ENCODE peak calls at places on chromosomes 6 and 20, in seven cellular contexts. One of them, this sample, is unnamed.
A peak's percentile ranks its signal among the peaks of the same experiment; 100 is the strongest.

GRCh38 chr20:32164984-32165735 is 42.4 kb downstream of the PLAGL2 start:
- DNase-seq in upper lobe of left lung: no peak
- DNase-seq in A549: no peak
- DNase-seq in heart left ventricle: no peak
- DNase-seq in sigmoid colon: peak; percentile 54
- DNase-seq in stomach: no peak
- DNase-seq in IMR-90: peak; percentile 10
- DNase-seq in this sample: peak; percentile 63

GRCh38 chr6:83536034-83536646 is 23.8 kb downstream of the PRSS35 start:
- DNase-seq in upper lobe of left lung: peak; percentile 34
- DNase-seq in A549: peak; percentile 11
- DNase-seq in heart left ventricle: no peak
- DNase-seq in sigmoid colon: no peak
- DNase-seq in stomach: peak; percentile 58
- DNase-seq in IMR-90: peak; percentile 53
- DNase-seq in this sample: peak; percentile 68

GRCh38 chr6:34583861-34584604 is 27.9 kb upstream of the SPDEF start:
- DNase-seq in upper lobe of left lung: no peak
- DNase-seq in A549: no peak
- DNase-seq in heart left ventricle: no peak
- DNase-seq in sigmoid colon: no peak
- DNase-seq in stomach: no peak
- DNase-seq in IMR-90: no peak
- DNase-seq in this sample: no peak

GRCh38 chr6:153216789-153217188 is 85.7 kb upstream of the RGS17 start:
- DNase-seq in upper lobe of left lung: no peak
- DNase-seq in A549: no peak
- DNase-seq in heart left ventricle: no peak
- DNase-seq in sigmoid colon: no peak
- DNase-seq in stomach: no peak
- DNase-seq in IMR-90: no peak
- DNase-seq in this sample: no peak

GRCh38 chr6:155782320-155782730 is 326.7 kb upstream of the NOX3 start:
- DNase-seq in upper lobe of left lung: no peak
- DNase-seq in A549: peak; percentile 19
- DNase-seq in heart left ventricle: no peak
- DNase-seq in sigmoid colon: no peak
- DNase-seq in stomach: peak; percentile 25
- DNase-seq in IMR-90: peak; percentile 99
- DNase-seq in this sample: no peak

GRCh38 chr6:88359530-88360202 is 193.5 kb upstream of the CNR1 start:
- DNase-seq in upper lobe of left lung: no peak
- DNase-seq in A549: no peak
- DNase-seq in heart left ventricle: no peak
- DNase-seq in sigmoid colon: no peak
- DNase-seq in stomach: no peak
- DNase-seq in IMR-90: no peak
- DNase-seq in this sample: no peak

GRCh38 chr6:134065706-134066105 is 13.3 kb upstream of the SLC2A12 start:
- DNase-seq in upper lobe of left lung: no peak
- DNase-seq in A549: no peak
- DNase-seq in heart left ventricle: no peak
- DNase-seq in sigmoid colon: no peak
- DNase-seq in stomach: no peak
- DNase-seq in IMR-90: peak; percentile 32
- DNase-seq in this sample: no peak

GRCh38 chr6:2790588-2790987 is 25.4 kb downstream of the WRNIP1 start:
- DNase-seq in upper lobe of left lung: no peak
- DNase-seq in A549: peak; percentile 34
- DNase-seq in heart left ventricle: no peak
- DNase-seq in sigmoid colon: no peak
- DNase-seq in stomach: no peak
- DNase-seq in IMR-90: peak; percentile 85
- DNase-seq in this sample: no peak

GRCh38 chr20:31790401-31790800 is 28.8 kb upstream of the MYLK2 start:
- DNase-seq in upper lobe of left lung: no peak
- DNase-seq in A549: no peak
- DNase-seq in heart left ventricle: no peak
- DNase-seq in sigmoid colon: no peak
- DNase-seq in stomach: no peak
- DNase-seq in IMR-90: no peak
- DNase-seq in this sample: no peak

GRCh38 chr20:16481977-16482376 is 91.3 kb downstream of the KIF16B start:
- DNase-seq in upper lobe of left lung: no peak
- DNase-seq in A549: no peak
- DNase-seq in heart left ventricle: no peak
- DNase-seq in sigmoid colon: no peak
- DNase-seq in stomach: no peak
- DNase-seq in IMR-90: no peak
- DNase-seq in this sample: no peak

GRCh38 chr20:63212393-63212730 is 3.6 kb downstream of the YTHDF1 start:
- DNase-seq in upper lobe of left lung: no peak
- DNase-seq in A549: no peak
- DNase-seq in heart left ventricle: no peak
- DNase-seq in sigmoid colon: no peak
- DNase-seq in stomach: no peak
- DNase-seq in IMR-90: no peak
- DNase-seq in this sample: no peak

GRCh38 chr6:98203170-98203806 is 631.1 kb upstream of the POU3F2 start:
- DNase-seq in upper lobe of left lung: no peak
- DNase-seq in A549: no peak
- DNase-seq in heart left ventricle: no peak
- DNase-seq in sigmoid colon: no peak
- DNase-seq in stomach: no peak
- DNase-seq in IMR-90: peak; percentile 0
- DNase-seq in this sample: no peak

GRCh38 chr6:16265351-16266341 is 27.3 kb downstream of the GMPR start:
- DNase-seq in upper lobe of left lung: no peak
- DNase-seq in A549: no peak
- DNase-seq in heart left ventricle: no peak
- DNase-seq in sigmoid colon: no peak
- DNase-seq in stomach: no peak
- DNase-seq in IMR-90: no peak
- DNase-seq in this sample: no peak

GRCh38 chr6:16267428-16268263 is 29.3 kb downstream of the GMPR start:
- DNase-seq in upper lobe of left lung: no peak
- DNase-seq in A549: no peak
- DNase-seq in heart left ventricle: no peak
- DNase-seq in sigmoid colon: no peak
- DNase-seq in stomach: no peak
- DNase-seq in IMR-90: no peak
- DNase-seq in this sample: no peak

GRCh38 chr6:16270178-16270794 is 31.9 kb downstream of the GMPR start:
- DNase-seq in upper lobe of left lung: no peak
- DNase-seq in A549: no peak
- DNase-seq in heart left ventricle: no peak
- DNase-seq in sigmoid colon: no peak
- DNase-seq in stomach: no peak
- DNase-seq in IMR-90: no peak
- DNase-seq in this sample: no peak

GRCh38 chr6:16264785-16265184 is 26.4 kb downstream of the GMPR start:
- DNase-seq in upper lobe of left lung: no peak
- DNase-seq in A549: no peak
- DNase-seq in heart left ventricle: no peak
- DNase-seq in sigmoid colon: no peak
- DNase-seq in stomach: no peak
- DNase-seq in IMR-90: no peak
- DNase-seq in this sample: no peak
- TF ChIP-seq POLR2A in upper lobe of left lung: no peak
- TF ChIP-seq POLR2A in A549: no peak
- TF ChIP-seq POLR2A in heart left ventricle: no peak
- TF ChIP-seq POLR2A in sigmoid colon: no peak
- TF ChIP-seq POLR2A in stomach: no peak
- TF ChIP-seq POLR2A in IMR-90: no peak
- TF ChIP-seq POLR2A in this sample: no peak

DNA sequence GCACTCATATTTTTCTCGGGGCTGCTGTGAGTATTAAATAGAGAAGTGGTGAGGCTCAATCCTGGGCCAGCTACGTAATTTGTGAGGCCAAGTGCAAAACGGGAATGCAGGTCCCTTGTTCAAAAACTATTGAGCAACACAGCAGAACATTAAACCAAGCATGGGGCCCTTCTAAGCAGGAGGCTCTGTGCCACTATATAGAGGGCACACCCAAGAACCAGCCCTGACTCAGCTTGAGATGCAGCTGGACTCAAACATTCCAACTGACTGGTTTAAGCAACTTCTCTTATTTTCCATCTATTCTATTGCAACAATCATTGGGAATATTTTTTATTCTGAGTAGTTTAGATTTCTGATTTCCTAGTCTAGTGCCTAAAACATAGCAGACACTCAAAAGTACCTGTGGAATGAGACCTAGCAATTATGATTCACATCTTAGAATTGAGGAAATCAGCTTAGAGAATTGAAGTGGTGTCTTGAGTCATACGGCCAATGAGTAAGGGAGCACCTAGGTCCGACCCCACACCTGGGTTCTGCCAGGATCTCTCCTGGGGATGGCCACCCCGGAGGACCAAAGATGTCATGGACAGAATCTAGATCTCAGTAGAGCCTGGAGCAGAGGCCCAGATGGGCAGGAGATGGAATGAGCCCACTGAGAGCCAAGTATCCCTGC is 1.3 kb downstream of the SIRPB2 start:
- DNase-seq in upper lobe of left lung: peak; percentile 76
- DNase-seq in A549: no peak
- DNase-seq in heart left ventricle: no peak
- DNase-seq in sigmoid colon: peak; percentile 72
- DNase-seq in stomach: no peak
- DNase-seq in IMR-90: no peak
- DNase-seq in this sample: no peak
- TF ChIP-seq POLR2A in upper lobe of left lung: no peak
- TF ChIP-seq POLR2A in A549: no peak
- TF ChIP-seq POLR2A in heart left ventricle: no peak
- TF ChIP-seq POLR2A in sigmoid colon: no peak
- TF ChIP-seq POLR2A in stomach: no peak
- TF ChIP-seq POLR2A in IMR-90: no peak
- TF ChIP-seq POLR2A in this sample: no peak

GRCh38 chr6:166342293-166343156 is at the start of gene SFT2D1:
- DNase-seq in upper lobe of left lung: peak; percentile 90
- DNase-seq in A549: peak; percentile 71
- DNase-seq in heart left ventricle: peak; percentile 90
- DNase-seq in sigmoid colon: peak; percentile 92
- DNase-seq in stomach: peak; percentile 91
- DNase-seq in IMR-90: peak; percentile 83
- DNase-seq in this sample: peak; percentile 79
- TF ChIP-seq POLR2A in upper lobe of left lung: peak; percentile 92
- TF ChIP-seq POLR2A in A549: peak; percentile 89
- TF ChIP-seq POLR2A in heart left ventricle: peak; percentile 51
- TF ChIP-seq POLR2A in sigmoid colon: peak; percentile 90
- TF ChIP-seq POLR2A in stomach: no peak
- TF ChIP-seq POLR2A in IMR-90: peak; percentile 85
- TF ChIP-seq POLR2A in this sample: peak; percentile 76

GRCh38 chr6:32844839-32845372 is 1.1 kb upstream of the PSMB8 start:
- DNase-seq in upper lobe of left lung: no peak
- DNase-seq in A549: no peak
- DNase-seq in heart left ventricle: no peak
- DNase-seq in sigmoid colon: no peak
- DNase-seq in stomach: no peak
- DNase-seq in IMR-90: no peak
- DNase-seq in this sample: no peak
- TF ChIP-seq POLR2A in upper lobe of left lung: no peak
- TF ChIP-seq POLR2A in A549: no peak
- TF ChIP-seq POLR2A in heart left ventricle: no peak
- TF ChIP-seq POLR2A in sigmoid colon: no peak
- TF ChIP-seq POLR2A in stomach: no peak
- TF ChIP-seq POLR2A in IMR-90: no peak
- TF ChIP-seq POLR2A in this sample: no peak

GRCh38 chr20:41317536-41318270 is at the start of gene ZHX3:
- DNase-seq in upper lobe of left lung: peak; percentile 96
- DNase-seq in A549: peak; percentile 90
- DNase-seq in heart left ventricle: peak; percentile 98
- DNase-seq in sigmoid colon: peak; percentile 99
- DNase-seq in stomach: peak; percentile 97
- DNase-seq in IMR-90: peak; percentile 94
- DNase-seq in this sample: peak; percentile 98
- TF ChIP-seq POLR2A in upper lobe of left lung: no peak
- TF ChIP-seq POLR2A in A549: peak; percentile 84
- TF ChIP-seq POLR2A in heart left ventricle: no peak
- TF ChIP-seq POLR2A in sigmoid colon: no peak
- TF ChIP-seq POLR2A in stomach: no peak
- TF ChIP-seq POLR2A in IMR-90: no peak
- TF ChIP-seq POLR2A in this sample: peak; percentile 40

DNA sequence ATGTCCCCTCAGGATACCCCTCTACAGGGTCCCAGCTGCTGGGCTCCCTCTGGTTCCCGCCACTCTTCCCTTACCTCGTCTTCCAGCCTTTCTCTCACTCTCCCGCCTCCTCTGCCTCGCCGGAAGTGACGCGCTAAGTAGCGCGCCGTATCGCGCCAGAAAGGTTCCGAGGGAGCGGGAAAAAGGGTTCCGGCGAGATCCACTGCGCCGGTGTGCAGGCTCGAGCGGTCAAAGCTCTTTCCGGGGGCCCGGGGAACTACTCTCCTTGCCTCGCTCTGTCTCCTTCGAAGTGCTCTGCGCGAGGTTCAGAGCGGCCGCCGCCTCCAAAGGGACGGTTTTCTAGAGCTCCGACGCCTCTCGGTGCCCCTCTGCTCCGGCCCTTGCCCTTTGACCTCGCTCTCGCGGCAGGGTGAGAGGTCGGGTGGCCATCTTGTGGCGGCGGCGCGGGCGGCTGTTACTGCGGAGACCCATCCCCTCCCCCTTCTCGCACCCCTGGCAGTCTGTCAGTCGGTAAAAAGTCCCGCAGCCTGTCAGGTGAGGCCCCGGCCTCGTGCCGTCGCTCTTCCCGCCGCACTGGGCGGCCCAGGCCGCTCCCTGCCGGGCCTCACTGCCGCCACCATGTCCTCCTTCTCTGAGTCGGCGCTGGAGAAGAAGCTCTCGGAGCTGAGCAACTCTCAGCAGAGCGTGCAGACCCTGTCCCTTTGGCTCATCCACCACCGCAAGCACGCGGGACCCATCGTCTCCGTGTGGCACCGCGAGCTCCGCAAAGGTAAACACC is at the start of the genes RPRD1B and TTI1:
- DNase-seq in upper lobe of left lung: peak; percentile 84
- DNase-seq in A549: peak; percentile 80
- DNase-seq in heart left ventricle: peak; percentile 92
- DNase-seq in sigmoid colon: peak; percentile 94
- DNase-seq in stomach: peak; percentile 93
- DNase-seq in IMR-90: peak; percentile 84
- DNase-seq in this sample: peak; percentile 88
- TF ChIP-seq POLR2A in upper lobe of left lung: peak; percentile 44
- TF ChIP-seq POLR2A in A549: peak; percentile 56
- TF ChIP-seq POLR2A in heart left ventricle: no peak
- TF ChIP-seq POLR2A in sigmoid colon: peak; percentile 64
- TF ChIP-seq POLR2A in stomach: no peak
- TF ChIP-seq POLR2A in IMR-90: peak; percentile 84
- TF ChIP-seq POLR2A in this sample: peak; percentile 66

This sample was measured in ovary.